ENCODE peak calls at places on chromosomes 6 and 20, in seven cellular contexts. H, K, V, B, F, L and D are unnamed samples.

GRCh38 chr20:47887477-47888080 is 102.3 kb upstream of the SULF2 start:
- DNase-seq in F (no peak), L (no peak), V (no peak), K (no peak), B (no peak), H (no peak), D (no peak)

GRCh38 chr20:35000922-35001595 is 45.4 kb downstream of the MYH7B start:
- DNase-seq in V (no peak), H (no peak), K (no peak), F (no peak), L (no peak), B (no peak), D (no peak)

GRCh38 chr6:22526753-22527152 is 42.6 kb upstream of the HDGFL1 start:
- DNase-seq in B (no peak), F (no peak), L (no peak), V (no peak), K (no peak), H (no peak), D (no peak)

GRCh38 chr6:117829594-117830319 is 77.3 kb upstream of the SLC35F1 start:
- DNase-seq in F (no peak), H (no peak), L (no peak), V (no peak), B (no peak), K (peak; percentile 59), D (peak; percentile 47)

GRCh38 chr20:34709836-34710567 is 5.9 kb downstream of the TP53INP2 start:
- DNase-seq in L (no peak), H (no peak), K (peak; percentile 69), B (no peak), F (no peak), V (peak; percentile 69), D (no peak)

GRCh38 chr20:34529742-34530141 is 13.5 kb downstream of the DYNLRB1 start:
- DNase-seq in B (no peak), F (peak; percentile 27), K (no peak), H (no peak), L (no peak), V (no peak), D (no peak)

GRCh38 chr6:15368186-15368585 is 122.3 kb downstream of the JARID2 start:
- DNase-seq in F (no peak), V (no peak), K (no peak), B (no peak), H (no peak), L (no peak), D (no peak)

GRCh38 chr6:35599761-35600658 is 87.3 kb upstream of the TULP1 start:
- DNase-seq in L (no peak), V (no peak), F (no peak), K (no peak), B (no peak), H (no peak), D (no peak)

GRCh38 chr20:63047267-63047666 is 40.5 kb upstream of the BHLHE23 start:
- DNase-seq in F (no peak), L (no peak), V (no peak), K (no peak), B (no peak), H (no peak), D (no peak)

GRCh38 chr6:17031961-17032360 is 69.9 kb upstream of the STMND1 start:
- DNase-seq in V (no peak), H (no peak), L (no peak), K (no peak), B (no peak), F (no peak), D (no peak)

GRCh38 chr6:128249429-128249828 is 271.0 kb downstream of the PTPRK start:
- DNase-seq in B (no peak), V (no peak), H (no peak), K (no peak), F (no peak), L (no peak), D (no peak)

GRCh38 chr20:18138266-18138582 is 561 bp downstream of the KAT14 start:
- DNase-seq in L (no peak), B (no peak), F (no peak), K (no peak), V (no peak), H (no peak), D (no peak)

GRCh38 chr6:87763901-87764300 is 61.9 kb upstream of the AKIRIN2 start:
- DNase-seq in H (no peak), L (no peak), K (peak; percentile 57), F (no peak), B (no peak), V (no peak), D (no peak)

GRCh38 chr20:16575390-16576140 is 2.3 kb upstream of the KIF16B start:
- DNase-seq in H (no peak), F (no peak), K (no peak), V (no peak), B (no peak), L (peak; percentile 20), D (peak; percentile 9)

GRCh38 chr6:165092881-165093595 is 216.4 kb downstream of the C6orf118 start:
- DNase-seq in V (no peak), K (no peak), L (no peak), F (no peak), B (no peak), H (no peak), D (no peak)

GRCh38 chr6:7262037-7262461 is 51.0 kb downstream of the SSR1 start:
- DNase-seq in K (no peak), L (no peak), F (no peak), V (no peak), H (no peak), B (no peak), D (peak; percentile 39)

GRCh38 chr6:56370127-56370540 is 122.8 kb upstream of the COL21A1 start:
- DNase-seq in K (peak; percentile 89), B (no peak), H (no peak), V (no peak), L (no peak), F (peak; percentile 86), D (no peak)

GRCh38 chr6:159252955-159253508 is 83.8 kb downstream of the FNDC1 start:
- DNase-seq in K (peak; percentile 74), L (peak; percentile 68), H (no peak), V (no peak), F (no peak), B (no peak), D (peak; percentile 54)

GRCh38 chr6:157276134-157276532 is 47.2 kb downstream of the TMEM242 start:
- DNase-seq in H (no peak), L (no peak), K (no peak), B (no peak), F (no peak), V (no peak), D (no peak)

GRCh38 chr6:29602564-29603361 is 17.8 kb downstream of the OR2H2 start:
- DNase-seq in V (no peak), B (no peak), F (no peak), K (peak; percentile 14), H (no peak), L (peak; percentile 11), D (peak; percentile 16)
- TF ChIP-seq CTCF in V (no peak), B (no peak), F (no peak), K (no peak), H (no peak), L (peak; percentile 49), D (peak; percentile 11)

GRCh38 chr6:116633685-116634084 is 17.4 kb downstream of the RSPH4A start:
- DNase-seq in B (no peak), V (no peak), L (peak; percentile 36), F (no peak), H (no peak), K (peak; percentile 19), D (peak; percentile 21)
- TF ChIP-seq CTCF in B (no peak), V (no peak), L (peak; percentile 68), F (no peak), H (peak; percentile 30), K (peak; percentile 23), D (peak; percentile 23)

GRCh38 chr6:152099816-152100618 is 292.5 kb downstream of the ESR1 start:
- DNase-seq in V (no peak), H (no peak), L (no peak), B (no peak), F (peak; percentile 79), K (peak; percentile 56), D (no peak)

GRCh38 chr6:152094276-152094675 is 286.8 kb downstream of the ESR1 start:
- DNase-seq in H (no peak), K (peak; percentile 56), F (no peak), L (no peak), V (no peak), B (no peak), D (no peak)

GRCh38 chr6:152094992-152095592 is 287.6 kb downstream of the ESR1 start:
- DNase-seq in L (no peak), K (peak; percentile 98), B (no peak), V (peak; percentile 67), H (peak; percentile 99), F (peak; percentile 80), D (no peak)

GRCh38 chr6:152098683-152099082 is 291.2 kb downstream of the ESR1 start:
- DNase-seq in B (no peak), K (peak; percentile 80), V (no peak), F (no peak), H (no peak), L (no peak), D (no peak)

DNA sequence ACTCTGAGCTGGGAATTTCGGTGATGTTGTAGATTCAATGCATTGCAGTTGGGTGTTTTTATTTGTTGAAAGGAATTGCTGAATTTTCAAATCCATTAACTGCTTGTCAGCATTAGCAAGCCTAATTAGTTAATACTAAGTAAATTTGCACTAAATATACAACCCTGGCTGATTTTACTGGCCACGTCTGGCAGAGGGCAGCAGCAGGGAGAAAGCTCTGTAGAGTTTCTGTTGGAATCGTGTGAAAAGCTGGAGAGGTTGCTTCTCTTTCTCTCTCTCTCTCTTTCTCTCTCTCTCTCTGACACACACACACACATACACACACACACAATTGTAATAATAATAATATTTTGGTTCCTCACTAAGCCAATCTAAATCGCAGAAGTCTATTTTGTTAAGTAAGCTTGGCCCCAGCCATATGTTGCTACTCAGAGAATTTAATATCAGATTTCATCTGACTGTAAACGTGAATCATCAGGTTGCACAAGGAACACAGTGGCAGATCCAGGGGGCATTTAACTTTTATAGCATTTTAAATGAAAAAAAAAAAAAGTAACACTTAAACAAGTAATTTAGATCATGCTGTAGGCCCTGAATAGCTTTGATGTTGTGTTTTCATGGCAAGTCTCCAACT is 289.5 kb downstream of the ESR1 start:
- DNase-seq in F (no peak), L (no peak), B (no peak), H (no peak), K (peak; percentile 83), V (no peak), D (no peak)
- TF ChIP-seq CTCF in F (no peak), L (no peak), B (no peak), H (no peak), K (no peak), V (no peak), D (no peak)

DNA sequence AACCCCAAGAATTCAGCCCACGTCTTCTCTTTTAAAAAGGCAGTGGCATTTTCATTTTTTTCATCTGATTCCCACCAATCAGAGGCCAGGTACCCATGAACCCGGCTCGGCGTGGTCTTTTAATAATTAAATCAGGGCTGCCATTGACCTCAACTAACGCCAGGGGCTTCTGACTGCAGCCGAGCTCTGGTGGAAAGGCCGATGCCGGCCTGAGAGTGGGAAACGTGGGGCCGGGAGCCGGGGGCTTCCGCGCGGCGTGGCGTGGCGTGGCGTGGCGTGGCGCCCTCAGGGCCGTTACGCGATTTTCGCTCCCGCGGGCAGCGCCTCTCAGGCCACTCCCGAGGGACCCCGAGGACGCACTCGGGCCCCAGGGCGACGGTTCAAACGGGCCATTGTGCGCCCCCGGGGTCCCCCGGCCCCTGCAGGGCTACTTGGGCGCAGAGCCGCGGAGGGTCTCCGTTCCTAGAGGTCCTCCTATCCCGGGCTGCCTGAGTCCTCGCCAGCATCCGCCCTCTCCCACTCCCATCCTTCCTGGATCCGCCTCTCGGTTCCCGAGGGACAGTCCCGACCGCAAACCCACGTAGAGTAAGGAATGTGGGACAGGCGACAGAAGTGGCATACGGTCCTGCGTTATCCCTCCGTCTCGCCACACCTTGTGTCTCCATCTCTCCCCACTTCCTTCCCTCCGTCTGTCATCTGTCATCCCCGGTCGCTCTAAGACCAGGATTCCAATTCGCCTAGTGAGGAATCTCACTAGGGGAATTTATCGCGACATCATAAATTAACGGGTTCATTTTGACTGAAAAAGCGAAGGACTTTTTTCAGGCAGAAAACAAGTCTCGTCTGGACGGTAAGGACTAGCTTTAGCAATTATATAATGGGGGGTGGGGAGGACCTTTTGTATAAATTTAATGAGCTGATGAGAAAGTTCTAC is 876 bp upstream of the TBPL1 start:
- DNase-seq in V (peak; percentile 70), L (peak; percentile 89), B (peak; percentile 16), F (peak; percentile 76), H (no peak), K (peak; percentile 68), D (peak; percentile 82)
- TF ChIP-seq CTCF in V (peak; percentile 44), L (peak; percentile 64), B (peak; percentile 13), F (no peak), H (peak; percentile 15), K (peak; percentile 33), D (peak; percentile 34)